ENCODE peak calls at places on chromosomes 12 and 14, in eight cellular contexts. G is lung microvascular endothelial cell; Z is HT-29; N is activated CD4-positive, CD25-positive, alpha-beta regulatory T cell; Q is GM18507; H is ELR; S is fibroblast of pulmonary artery; L is nephron progenitor cell. O is an unnamed sample.

GRCh38 chr12:4743046-4743445 is 22.8 kb downstream of the GALNT8 start:
- DNase-seq in H (peak), N (no peak), Q (no peak), S (no peak), Z (peak), L (no peak), G (no peak), O (no peak)

GRCh38 chr14:103867020-103867419 is 19.6 kb upstream of the PPP1R13B start:
- DNase-seq in Z (no peak), L (no peak), G (no peak), H (no peak), Q (no peak), N (no peak), S (no peak), O (no peak)

GRCh38 chr12:40325349-40325960 is 100.7 kb downstream of the LRRK2 start:
- DNase-seq in Q (peak), S (peak), H (peak), Z (peak), G (peak), L (no peak), N (no peak), O (no peak)

GRCh38 chr14:101022916-101023435 is 119.5 kb upstream of the RTL1 start:
- DNase-seq in Z (no peak), H (no peak), S (no peak), Q (no peak), N (no peak), L (no peak), G (no peak), O (no peak)

GRCh38 chr12:29610473-29611174 is 113.1 kb upstream of the OVCH1 start:
- DNase-seq in L (no peak), Z (no peak), N (no peak), G (no peak), Q (no peak), H (no peak), S (peak), O (no peak)

GRCh38 chr14:93085916-93086315 is 29.8 kb downstream of the ITPK1 start:
- DNase-seq in S (no peak), L (no peak), G (no peak), Q (no peak), Z (no peak), N (no peak), H (peak), O (no peak)

GRCh38 chr12:23906329-23906728 is 43.1 kb downstream of the SOX5 start:
- DNase-seq in L (peak), H (peak), S (peak), G (no peak), Q (no peak), N (no peak), Z (no peak), O (no peak)

GRCh38 chr12:2563709-2564108 is 231.1 kb upstream of the FKBP4 start:
- DNase-seq in H (no peak), Q (no peak), Z (no peak), G (no peak), L (no peak), N (no peak), S (no peak), O (no peak)

GRCh38 chr14:54818201-54819133 is 84.2 kb downstream of the GCH1 start:
- DNase-seq in G (peak), H (peak), S (peak), N (no peak), L (no peak), Q (no peak), Z (peak), O (no peak)

GRCh38 chr14:97395068-97395467 is 597.9 kb downstream of the VRK1 start:
- DNase-seq in G (no peak), Q (no peak), L (no peak), H (no peak), S (no peak), Z (no peak), N (no peak), O (no peak)

GRCh38 chr12:12890815-12891645 is at the start of gene GPRC5A:
- DNase-seq in H (peak), G (peak), Q (no peak), Z (peak), N (peak), L (peak), S (peak), O (peak)

GRCh38 chr12:93804392-93805179 is 127.4 kb downstream of the CRADD start:
- DNase-seq in Z (no peak), H (peak), S (no peak), N (no peak), G (peak), Q (no peak), L (no peak), O (no peak)

GRCh38 chr14:90510208-90510607 is 113.4 kb downstream of the CALM1 start:
- DNase-seq in S (no peak), G (no peak), L (no peak), Q (no peak), N (no peak), Z (peak), H (no peak), O (no peak)

GRCh38 chr12:119659289-119659897 is 8.5 kb upstream of the PRKAB1 start:
- DNase-seq in Z (peak), H (peak), G (peak), S (peak), Q (no peak), L (peak), N (no peak), O (peak)

GRCh38 chr12:7376196-7376595 is 67.8 kb downstream of the CD163L1 start:
- DNase-seq in G (no peak), N (no peak), Q (no peak), L (no peak), Z (no peak), H (peak), S (peak), O (no peak)

GRCh38 chr12:12072064-12072760 is 1.5 kb downstream of the BCL2L14 start:
- DNase-seq in Q (no peak), Z (peak), L (no peak), G (no peak), S (no peak), N (peak), H (no peak), O (peak)

GRCh38 chr14:88422919-88423318 is 37.5 kb downstream of the SPATA7 start:
- DNase-seq in G (peak), L (no peak), Q (no peak), H (peak), Z (no peak), N (no peak), S (peak), O (no peak)

GRCh38 chr14:51653096-51653814 is 1.5 kb downstream of the FRMD6 start:
- DNase-seq in S (peak), L (no peak), H (peak), Z (peak), Q (no peak), G (peak), N (no peak), O (no peak)

GRCh38 chr12:82870825-82871377 is 184.2 kb downstream of the TMTC2 start:
- DNase-seq in Z (no peak), Q (no peak), L (no peak), H (no peak), N (no peak), G (no peak), S (no peak), O (no peak)

GRCh38 chr12:46342562-46343033 is 30.0 kb downstream of the SLC38A2 start:
- DNase-seq in Z (peak), L (peak), N (no peak), G (peak), H (peak), S (peak), Q (no peak), O (no peak)

GRCh38 chr12:89706551-89707348 is 1.9 kb downstream of the ATP2B1 start:
- DNase-seq in N (no peak), H (peak), G (peak), S (no peak), Q (no peak), L (peak), Z (peak), O (no peak)

GRCh38 chr14:58812050-58812690 is 174.4 kb downstream of the DACT1 start:
- DNase-seq in Z (no peak), N (no peak), Q (no peak), H (no peak), G (no peak), S (no peak), L (no peak), O (no peak)